ENCODE peak calls at places on chromosomes 7 and 10, in seven cellular contexts. U is kidney glomerular epithelial cell; Y is HS-27A; W is colonic mucosa; L is frontal cortex; J is osteocyte; I is activated naive CD4-positive, alpha-beta T cell treated with Interleukin-2 at 50 U/mL for 16 hours. Q is an unnamed sample.
A peak's percentile ranks its signal among the peaks of the same experiment; 100 is the strongest.

GRCh38 chr10:101840102-101840684 is 3.4 kb downstream of the KCNIP2 start:
- DNase-seq in L (peak; percentile 67), Y (no peak), U (no peak), I (peak; percentile 24), W (no peak), J (no peak), Q (no peak)

GRCh38 chr7:92973293-92973731 is 136.9 kb upstream of the CDK6 start:
- DNase-seq in W (no peak), Y (peak; percentile 30), J (no peak), L (no peak), U (no peak), I (no peak), Q (no peak)

GRCh38 chr7:114953724-114954123 is 31.8 kb downstream of the MDFIC start:
- DNase-seq in Y (no peak), I (no peak), W (no peak), L (no peak), U (no peak), J (no peak), Q (no peak)

GRCh38 chr10:110903280-110904278 is 15.4 kb downstream of the BBIP1 start:
- DNase-seq in Y (no peak), U (no peak), W (no peak), J (no peak), L (no peak), I (peak; percentile 27), Q (no peak)

GRCh38 chr10:107733731-107734130 is 569.2 kb upstream of the SORCS1 start:
- DNase-seq in U (peak; percentile 38), L (no peak), J (no peak), I (no peak), W (no peak), Y (no peak), Q (no peak)

GRCh38 chr7:71329030-71329668 is 197.2 kb downstream of the GALNT17 start:
- DNase-seq in Y (no peak), J (no peak), I (no peak), U (no peak), W (no peak), L (no peak), Q (no peak)

GRCh38 chr7:130272456-130273080 is 5.9 kb downstream of the CPA2 start:
- DNase-seq in Y (no peak), U (no peak), L (no peak), I (no peak), J (no peak), W (no peak), Q (no peak)

GRCh38 chr10:111934926-111935325 is 248.6 kb downstream of the GPAM start:
- DNase-seq in I (no peak), L (no peak), W (no peak), U (no peak), Y (no peak), J (no peak), Q (no peak)

GRCh38 chr10:110501142-110501937 is 3.6 kb downstream of the DUSP5 start:
- DNase-seq in J (peak; percentile 88), I (peak; percentile 74), W (peak; percentile 90), Y (no peak), L (peak; percentile 52), U (peak; percentile 92), Q (no peak)

GRCh38 chr10:100341953-100342626 is 4.9 kb upstream of the SCD start:
- DNase-seq in U (peak; percentile 41), J (no peak), Y (no peak), L (no peak), W (peak; percentile 72), I (peak; percentile 35), Q (peak; percentile 67)

GRCh38 chr7:23298141-23298851 is 843 bp upstream of the MALSU1 start:
- DNase-seq in Y (peak; percentile 60), W (no peak), L (no peak), I (no peak), J (no peak), U (peak; percentile 56), Q (no peak)

GRCh38 chr10:79148452-79149344 is 79.9 kb downstream of the ZMIZ1 start:
- DNase-seq in I (no peak), U (no peak), Y (no peak), L (peak; percentile 74), J (no peak), W (peak; percentile 69), Q (peak; percentile 80)

GRCh38 chr10:100485336-100485735 is 22.5 kb downstream of the WNT8B start:
- DNase-seq in I (no peak), Y (no peak), L (no peak), W (no peak), J (no peak), U (no peak), Q (no peak)

GRCh38 chr10:70853031-70853430 is 35.3 kb downstream of the PCBD1 start:
- DNase-seq in L (no peak), W (no peak), Y (no peak), J (no peak), U (no peak), I (no peak), Q (no peak)

GRCh38 chr7:158431941-158432347 is 155.7 kb downstream of the PTPRN2 start:
- DNase-seq in U (peak; percentile 78), J (no peak), L (no peak), I (no peak), W (peak; percentile 65), Y (no peak), Q (no peak)

GRCh38 chr10:70843333-70843732 is 27.6 kb downstream of the SGPL1 start:
- DNase-seq in J (no peak), W (no peak), U (no peak), L (no peak), Y (no peak), I (no peak), Q (no peak)

GRCh38 chr7:50276446-50276845 is 28.1 kb upstream of the IKZF1 start:
- DNase-seq in I (no peak), W (no peak), L (no peak), U (no peak), J (no peak), Y (no peak), Q (no peak)

GRCh38 chr7:117097860-117098259 is 144.6 kb downstream of the ST7 start:
- DNase-seq in J (no peak), U (no peak), Y (no peak), W (no peak), L (no peak), I (no peak), Q (no peak)

GRCh38 chr10:43817368-43817767 is 168.7 kb upstream of the ZNF32 start:
- DNase-seq in J (no peak), U (no peak), Y (no peak), I (no peak), L (no peak), W (no peak), Q (no peak)

GRCh38 chr7:123820864-123821263 is 24.1 kb upstream of the HYAL4 start:
- DNase-seq in Y (no peak), W (no peak), U (no peak), I (no peak), L (no peak), J (no peak), Q (no peak)

GRCh38 chr7:98836811-98837631 is 32.8 kb downstream of the TMEM130 start:
- DNase-seq in L (no peak), U (peak; percentile 55), W (peak; percentile 33), I (peak; percentile 4), J (no peak), Y (no peak), Q (peak; percentile 50)

GRCh38 chr7:23226841-23227450 is 19.6 kb upstream of the GPNMB start:
- DNase-seq in I (no peak), J (no peak), W (no peak), U (no peak), Y (no peak), L (no peak), Q (no peak)

GRCh38 chr10:127976286-127976685 is 69.4 kb downstream of the PTPRE start:
- DNase-seq in W (no peak), J (no peak), Y (no peak), L (no peak), U (no peak), I (no peak), Q (peak; percentile 42)

GRCh38 chr7:116249969-116250553 is 39.7 kb downstream of the TES start:
- DNase-seq in W (no peak), U (peak; percentile 12), L (no peak), Y (no peak), I (no peak), J (no peak), Q (no peak)

GRCh38 chr10:46048152-46048551 is 2.1 kb upstream of the MSMB start:
- DNase-seq in L (no peak), I (no peak), W (no peak), U (no peak), J (no peak), Y (no peak), Q (no peak)

GRCh38 chr7:73941836-73942551 is 81.0 kb downstream of the TMEM270 start:
- DNase-seq in J (no peak), I (no peak), W (no peak), L (no peak), U (peak; percentile 42), Y (peak; percentile 15), Q (no peak)

GRCh38 chr10:9437131-9437530 is 1382.6 kb downstream of the GATA3 start:
- DNase-seq in U (no peak), J (no peak), Y (no peak), I (no peak), L (no peak), W (no peak), Q (no peak)

GRCh38 chr7:17369686-17370426 is 71.4 kb downstream of the AHR start:
- DNase-seq in L (no peak), U (peak; percentile 44), I (no peak), J (no peak), Y (peak; percentile 17), W (no peak), Q (no peak)

GRCh38 chr7:148750442-148751355 is 52.0 kb downstream of the CUL1 start:
- DNase-seq in W (no peak), Y (no peak), J (no peak), L (no peak), U (no peak), I (no peak), Q (no peak)

GRCh38 chr10:35690534-35690933 is 48.4 kb upstream of the FZD8 start:
- DNase-seq in U (no peak), W (peak; percentile 30), J (no peak), I (no peak), L (no peak), Y (no peak), Q (no peak)

GRCh38 chr7:12809476-12809875 is 122.0 kb downstream of the ARL4A start:
- DNase-seq in J (no peak), W (no peak), I (no peak), L (no peak), Y (no peak), U (no peak), Q (no peak)

GRCh38 chr10:83952273-83952672 is 187.0 kb upstream of the GHITM start:
- DNase-seq in L (no peak), I (no peak), Y (no peak), W (peak; percentile 22), U (no peak), J (no peak), Q (no peak)

GRCh38 chr10:60413306-60414012 is 23.8 kb upstream of the ANK3 start:
- DNase-seq in Y (no peak), J (no peak), U (no peak), W (no peak), L (no peak), I (no peak), Q (no peak)

GRCh38 chr7:73954861-73955260 is 73.1 kb upstream of the ELN start:
- DNase-seq in L (no peak), W (no peak), I (no peak), J (no peak), U (no peak), Y (no peak), Q (no peak)

GRCh38 chr7:89757910-89758309 is 396.4 kb upstream of the STEAP1 start:
- DNase-seq in I (no peak), Y (no peak), J (no peak), U (no peak), L (no peak), W (no peak), Q (no peak)

GRCh38 chr10:46556515-46557318 is at the start of gene GPRIN2:
- DNase-seq in Y (no peak), W (peak; percentile 86), I (peak; percentile 1), J (peak; percentile 87), L (no peak), U (peak; percentile 35), Q (no peak)

GRCh38 chr7:155254018-155254417 is 43.7 kb upstream of the INSIG1 start:
- DNase-seq in W (no peak), I (no peak), L (no peak), Y (no peak), U (no peak), J (no peak), Q (no peak)

GRCh38 chr7:36160313-36160712 is 7.3 kb downstream of the EEPD1 start:
- DNase-seq in Y (no peak), U (no peak), J (no peak), W (no peak), I (no peak), L (no peak), Q (no peak)

Q was measured in D721Med.